ENCODE peak calls at places on chromosomes 7 and 10, in five cellular contexts. M, I, H, F and O are unnamed samples.

GRCh38 chr7:151313857-151314256 is 27.8 kb upstream of the NUB1 start:
- DNase-seq in M (no peak), I (no peak), H (no peak), F (no peak), O (no peak)

GRCh38 chr7:43700059-43700501 is 29.2 kb downstream of the COA1 start:
- DNase-seq in M (peak; percentile 67), I (peak; percentile 19), H (no peak), F (peak; percentile 28), O (peak; percentile 42)

GRCh38 chr10:50637003-50637579 is 13.3 kb upstream of the SGMS1 start:
- DNase-seq in M (no peak), I (no peak), H (no peak), F (no peak), O (no peak)

GRCh38 chr7:106252568-106252967 is 32.2 kb downstream of the NAMPT start:
- DNase-seq in M (no peak), I (no peak), H (no peak), F (no peak), O (no peak)

GRCh38 chr7:1561036-1561940 is 5.3 kb upstream of the TMEM184A start:
- DNase-seq in M (no peak), I (no peak), H (no peak), F (no peak), O (no peak)

GRCh38 chr7:142063551-142064442 is 47.7 kb upstream of the MGAM2 start:
- DNase-seq in M (no peak), I (no peak), H (no peak), F (no peak), O (no peak)

GRCh38 chr7:110889363-110889762 is 201.6 kb upstream of the LRRN3 start:
- DNase-seq in M (no peak), I (no peak), H (no peak), F (no peak), O (no peak)

GRCh38 chr7:103637726-103638125 is 191.7 kb upstream of the SLC26A5 start:
- DNase-seq in M (peak; percentile 66), I (no peak), H (no peak), F (no peak), O (no peak)

GRCh38 chr7:5679741-5680473 is 101.6 kb downstream of the RNF216 start:
- DNase-seq in M (no peak), I (peak; percentile 74), H (no peak), F (no peak), O (no peak)

GRCh38 chr7:130277763-130278643 is 11.3 kb downstream of the CPA2 start:
- DNase-seq in M (no peak), I (no peak), H (no peak), F (peak; percentile 26), O (no peak)

GRCh38 chr7:95102662-95103061 is 195.3 kb downstream of the PPP1R9A start:
- DNase-seq in M (peak; percentile 57), I (no peak), H (no peak), F (no peak), O (no peak)

GRCh38 chr7:26653966-26654365 is 210.4 kb downstream of the SKAP2 start:
- DNase-seq in M (no peak), I (no peak), H (no peak), F (no peak), O (no peak)